ENCODE peak calls at places on chromosomes 5 and 9, in six cellular contexts. K, N, C, X, H and S are unnamed samples.
A peak's percentile ranks its signal among the peaks of the same experiment; 100 is the strongest.

GRCh38 chr9:86324901-86325300 is 29.3 kb downstream of the TUT7 start:
- DNase-seq in K (no peak), X (no peak), C (no peak), H (no peak), N (peak; percentile 17), S (no peak)

GRCh38 chr5:168712280-168712924 is 133.2 kb upstream of the PANK3 start:
- DNase-seq in K (no peak), C (no peak), H (peak; percentile 93), N (peak; percentile 97), X (no peak), S (peak; percentile 97)

GRCh38 chr9:112166176-112167140 is 8.6 kb downstream of the SUSD1 start:
- DNase-seq in K (no peak), N (peak; percentile 34), C (no peak), X (no peak), H (no peak), S (peak; percentile 83)

GRCh38 chr9:16526380-16526779 is 344.1 kb downstream of the BNC2 start:
- DNase-seq in C (no peak), N (peak; percentile 84), X (no peak), K (no peak), H (no peak), S (peak; percentile 75)

GRCh38 chr5:38766151-38766550 is 79.7 kb upstream of the OSMR start:
- DNase-seq in K (no peak), N (no peak), H (no peak), X (no peak), C (no peak), S (no peak)

GRCh38 chr5:133397432-133397831 is 214.9 kb downstream of the FSTL4 start:
- DNase-seq in X (no peak), N (no peak), C (no peak), H (no peak), K (no peak), S (no peak)

GRCh38 chr9:13361076-13361475 is 81.6 kb upstream of the MPDZ start:
- DNase-seq in C (no peak), N (peak; percentile 41), X (no peak), K (no peak), H (no peak), S (no peak)

GRCh38 chr5:109961755-109962154 is 272.0 kb downstream of the MAN2A1 start:
- DNase-seq in C (no peak), H (no peak), N (no peak), K (no peak), X (no peak), S (no peak)

GRCh38 chr9:137760426-137760825 is 117.2 kb upstream of the CACNA1B start:
- DNase-seq in K (no peak), X (no peak), C (no peak), H (no peak), N (peak; percentile 16), S (no peak)

GRCh38 chr9:124652203-124652992 is 118.7 kb downstream of the NR6A1 start:
- DNase-seq in X (no peak), C (no peak), H (peak; percentile 96), N (peak; percentile 96), K (no peak), S (peak; percentile 98)

GRCh38 chr5:173581408-173582197 is 34.8 kb downstream of the BOD1 start:
- DNase-seq in C (no peak), K (peak; percentile 40), H (no peak), N (peak; percentile 33), X (no peak), S (peak; percentile 34)

GRCh38 chr5:59206132-59206581 is 623.3 kb downstream of the RAB3C start:
- DNase-seq in X (no peak), H (peak; percentile 59), N (peak; percentile 60), K (no peak), C (no peak), S (peak; percentile 41)

GRCh38 chr9:94900222-94901018 is 173.9 kb downstream of the AOPEP start:
- DNase-seq in H (peak; percentile 95), N (peak; percentile 100), K (no peak), X (no peak), C (no peak), S (peak; percentile 87)

GRCh38 chr9:86601697-86602096 is 247.5 kb upstream of the TUT7 start:
- DNase-seq in H (no peak), C (no peak), X (no peak), K (no peak), N (no peak), S (peak; percentile 58)

GRCh38 chr5:97071101-97071500 is 71.3 kb downstream of the LIX1 start:
- DNase-seq in K (no peak), N (peak; percentile 93), H (peak; percentile 47), C (no peak), X (peak; percentile 47), S (peak; percentile 41)

GRCh38 chr5:131218392-131218791 is 45.5 kb upstream of the CDC42SE2 start:
- DNase-seq in X (no peak), C (no peak), N (no peak), K (no peak), H (no peak), S (peak; percentile 64)

GRCh38 chr9:20295555-20295954 is 326.7 kb downstream of the MLLT3 start:
- DNase-seq in X (no peak), H (no peak), K (no peak), N (no peak), C (no peak), S (no peak)

GRCh38 chr5:59525957-59526356 is 367.6 kb downstream of the PDE4D start:
- DNase-seq in X (no peak), C (no peak), H (no peak), K (no peak), N (no peak), S (no peak)

GRCh38 chr5:172508471-172509404 is 54.4 kb upstream of the SH3PXD2B start:
- DNase-seq in N (no peak), X (no peak), K (no peak), H (no peak), C (no peak), S (no peak)

GRCh38 chr9:36136894-36137391 is 410 bp downstream of the GLIPR2 start:
- DNase-seq in X (no peak), N (no peak), H (no peak), K (peak; percentile 36), C (no peak), S (no peak)

GRCh38 chr5:95759634-95760033 is 28.5 kb downstream of the RHOBTB3 start:
- DNase-seq in K (no peak), C (no peak), N (peak; percentile 38), H (no peak), X (peak; percentile 59), S (no peak)

GRCh38 chr5:43635374-43635773 is 32.4 kb downstream of the NNT start:
- DNase-seq in C (no peak), N (no peak), X (no peak), H (no peak), K (no peak), S (no peak)

GRCh38 chr5:35651002-35651756 is 33.5 kb downstream of the SPEF2 start:
- DNase-seq in H (peak; percentile 34), N (peak; percentile 10), K (peak; percentile 69), C (no peak), X (peak; percentile 14), S (peak; percentile 67)

GRCh38 chr5:146475190-146475801 is 28.2 kb downstream of the TCERG1 start:
- DNase-seq in H (no peak), K (no peak), X (no peak), C (no peak), N (no peak), S (no peak)

GRCh38 chr5:152505442-152506042 is 100.5 kb upstream of the NMUR2 start:
- DNase-seq in C (no peak), X (peak; percentile 24), H (peak; percentile 14), K (peak; percentile 30), N (peak; percentile 45), S (peak; percentile 72)

GRCh38 chr9:113452206-113452605 is 11.3 kb upstream of the RGS3 start:
- DNase-seq in X (no peak), K (no peak), N (no peak), H (no peak), C (no peak), S (no peak)

GRCh38 chr5:118723021-118723338 is 265.4 kb downstream of the DTWD2 start:
- DNase-seq in X (no peak), C (no peak), K (no peak), H (no peak), N (no peak), S (no peak)

GRCh38 chr5:78540335-78541057 is 108.1 kb downstream of the LHFPL2 start:
- DNase-seq in N (peak; percentile 64), X (no peak), C (no peak), H (no peak), K (no peak), S (no peak)

GRCh38 chr5:78538240-78538850 is 110.2 kb downstream of the LHFPL2 start:
- DNase-seq in K (no peak), C (no peak), H (no peak), N (no peak), X (no peak), S (peak; percentile 81)

GRCh38 chr5:78537406-78537805 is 111.2 kb downstream of the LHFPL2 start:
- DNase-seq in H (no peak), K (no peak), C (no peak), X (no peak), N (no peak), S (no peak)

GRCh38 chr5:78536797-78537196 is 111.8 kb downstream of the LHFPL2 start:
- DNase-seq in N (no peak), C (no peak), X (no peak), K (no peak), H (no peak), S (no peak)

GRCh38 chr5:78537821-78538220 is 110.8 kb downstream of the LHFPL2 start:
- DNase-seq in X (no peak), H (no peak), C (no peak), K (no peak), N (peak; percentile 77), S (peak; percentile 93)
- TF ChIP-seq CTCF in X (peak; percentile 19), H (peak; percentile 71), C (peak; percentile 53), K (no peak), N (peak; percentile 62), S (peak; percentile 59)

GRCh38 chr5:91378683-91379601 is 4.2 kb downstream of the ARRDC3 start:
- DNase-seq in H (no peak), K (no peak), X (no peak), N (peak; percentile 45), C (no peak), S (no peak)
- H3K4me3 ChIP-seq in H (peak overlapping the region; percentile 59), K (peak overlapping the region; percentile 92), X (peak overlapping the region; percentile 70), N (peak overlapping the region; percentile 95), C (peak overlapping the region; percentile 62), S (peak overlapping the region; percentile 81)

GRCh38 chr5:107303163-107303562 is 367.6 kb downstream of the EFNA5 start:
- DNase-seq in X (no peak), H (no peak), N (no peak), C (no peak), K (no peak), S (peak; percentile 54)

GRCh38 chr5:107304671-107305070 is 366.1 kb downstream of the EFNA5 start:
- DNase-seq in K (no peak), C (no peak), N (no peak), X (no peak), H (no peak), S (no peak)

GRCh38 chr5:107300928-107301327 is 369.8 kb downstream of the EFNA5 start:
- DNase-seq in X (no peak), K (no peak), C (no peak), H (no peak), N (no peak), S (peak; percentile 35)

GRCh38 chr5:107303581-107303980 is 367.2 kb downstream of the EFNA5 start:
- DNase-seq in H (no peak), N (no peak), X (no peak), K (no peak), C (no peak), S (no peak)

GRCh38 chr5:107301959-107302840 is 368.5 kb downstream of the EFNA5 start:
- DNase-seq in K (no peak), C (no peak), X (no peak), H (no peak), N (no peak), S (no peak)
- TF ChIP-seq CTCF in K (no peak), C (no peak), X (no peak), H (no peak), N (no peak), S (no peak)

GRCh38 chr9:131484051-131484445 is 18.7 kb upstream of the POMT1 start:
- DNase-seq in X (no peak), C (peak; percentile 10), H (no peak), N (no peak), K (no peak), S (no peak)
- H3K4me3 ChIP-seq in X (no peak overlapping the region), C (no peak overlapping the region), H (no peak overlapping the region), N (no peak overlapping the region), K (no peak overlapping the region), S (no peak overlapping the region)